ENCODE peak calls at places on chromosomes 12 and 14, in four cellular contexts. I is left lobe of liver, B is anterior cingulate cortex, E is uterus. P is an unnamed sample.

GRCh38 chr14:106224694-106224971 is 698.2 kb downstream of the TMEM121 start:
- DNase-seq in I (no peak), B (no peak), E (no peak), P (no peak)

GRCh38 chr12:22038734-22039133 is 7.3 kb upstream of the CMAS start:
- DNase-seq in I (no peak), B (no peak), E (no peak), P (no peak)

GRCh38 chr12:113912761-113913295 is 53.3 kb downstream of the RBM19 start:
- DNase-seq in I (peak; percentile 55), B (peak; percentile 36), E (peak; percentile 51), P (peak; percentile 79)

GRCh38 chr12:9143137-9143536 is 27.4 kb upstream of the A2M start:
- DNase-seq in I (no peak), B (no peak), E (no peak), P (no peak)

GRCh38 chr12:27303139-27304111 is 29.2 kb upstream of the BMAL2 start:
- DNase-seq in I (no peak), B (no peak), E (no peak), P (no peak)

GRCh38 chr12:50231346-50231745 is 52.0 kb downstream of the LIMA1 start:
- DNase-seq in I (no peak), B (no peak), E (no peak), P (no peak)

GRCh38 chr12:26017484-26018211 is 59.2 kb downstream of the RASSF8 start:
- DNase-seq in I (peak; percentile 45), B (no peak), E (no peak), P (no peak)

GRCh38 chr14:75293920-75294648 is 15.5 kb downstream of the FOS start:
- DNase-seq in I (peak; percentile 98), B (peak; percentile 97), E (peak; percentile 97), P (no peak)

GRCh38 chr14:22007278-22008097 is 333.9 kb upstream of the OR4E1 start:
- DNase-seq in I (no peak), B (no peak), E (no peak), P (no peak)

GRCh38 chr14:88995437-88996198 is 171.2 kb downstream of the TTC8 start:
- DNase-seq in I (no peak), B (no peak), E (no peak), P (no peak)

GRCh38 chr14:65304963-65305362 is 107.6 kb upstream of the FUT8 start:
- DNase-seq in I (no peak), B (no peak), E (no peak), P (no peak)

GRCh38 chr14:71004481-71004880 is 97.2 kb downstream of the PCNX1 start:
- DNase-seq in I (no peak), B (no peak), E (no peak), P (no peak)

GRCh38 chr14:105841022-105842009 is 314.9 kb downstream of the TMEM121 start:
- DNase-seq in I (no peak), B (no peak), E (no peak), P (no peak)

GRCh38 chr14:30525833-30526232 is 33.1 kb upstream of the G2E3 start:
- DNase-seq in I (no peak), B (no peak), E (no peak), P (no peak)

GRCh38 chr12:13197526-13198141 is 1.1 kb downstream of the EMP1 start:
- DNase-seq in I (no peak), B (no peak), E (peak; percentile 75), P (no peak)

GRCh38 chr12:78559441-78559840 is 305.1 kb upstream of the SYT1 start:
- DNase-seq in I (no peak), B (no peak), E (no peak), P (no peak)

GRCh38 chr12:8048906-8049305 is 16.4 kb downstream of the FOXJ2 start:
- DNase-seq in I (no peak), B (no peak), E (no peak), P (no peak)

GRCh38 chr12:31227401-31227981 is 98.5 kb downstream of the SINHCAF start:
- DNase-seq in I (no peak), B (no peak), E (no peak), P (no peak)

GRCh38 chr14:20278414-20278813 is 27.3 kb downstream of the TTC5 start:
- DNase-seq in I (no peak), B (no peak), E (no peak), P (no peak)

GRCh38 chr14:81436296-81437138 is 36.4 kb upstream of the STON2 start:
- DNase-seq in I (peak; percentile 82), B (peak; percentile 63), E (peak; percentile 72), P (no peak)

GRCh38 chr14:21711360-21711961 is 37.8 kb upstream of the OR4E1 start:
- DNase-seq in I (no peak), B (no peak), E (no peak), P (peak; percentile 4)

GRCh38 chr12:42296503-42297109 is 29.3 kb downstream of the ZCRB1 start:
- DNase-seq in I (no peak), B (no peak), E (no peak), P (no peak)

GRCh38 chr14:50794063-50794645 is 36.8 kb downstream of the NIN start:
- DNase-seq in I (no peak), B (no peak), E (no peak), P (no peak)

GRCh38 chr12:128661216-128661550 is 162.6 kb downstream of the SLC15A4 start:
- DNase-seq in I (no peak), B (no peak), E (peak; percentile 29), P (no peak)

GRCh38 chr12:46942579-46942978 is 116.8 kb upstream of the SLC38A4 start:
- DNase-seq in I (no peak), B (no peak), E (no peak), P (peak; percentile 16)